ENCODE peak calls at places on chromosomes 1 and 21, in five cellular contexts. One of them, this sample, is unnamed.

GRCh38 chr1:244444854-244445253 is 6.9 kb downstream of the ADSS2 start:
- DNase-seq in kidney epithelial cell: no peak
- DNase-seq in tibial nerve: no peak
- DNase-seq in heart right ventricle: no peak
- DNase-seq in A549: no peak
- DNase-seq in this sample: no peak

GRCh38 chr1:1542766-1543705 is 2.6 kb upstream of the TMEM240 start:
- DNase-seq in heart right ventricle: no peak
- DNase-seq in A549: no peak
- DNase-seq in tibial nerve: no peak
- DNase-seq in kidney epithelial cell: no peak
- DNase-seq in this sample: no peak

GRCh38 chr1:192260076-192260475 is 56.7 kb upstream of the RGS21 start:
- DNase-seq in A549: no peak
- DNase-seq in heart right ventricle: no peak
- DNase-seq in tibial nerve: no peak
- DNase-seq in kidney epithelial cell: no peak
- DNase-seq in this sample: no peak

GRCh38 chr1:76659171-76659940 is 207.9 kb upstream of the ST6GALNAC5 start:
- DNase-seq in heart right ventricle: no peak
- DNase-seq in tibial nerve: no peak
- DNase-seq in A549: no peak
- DNase-seq in kidney epithelial cell: no peak
- DNase-seq in this sample: peak

GRCh38 chr21:44304846-44305245 is 5.0 kb downstream of the PFKL start:
- DNase-seq in A549: peak
- DNase-seq in tibial nerve: no peak
- DNase-seq in kidney epithelial cell: no peak
- DNase-seq in heart right ventricle: no peak
- DNase-seq in this sample: no peak

GRCh38 chr1:201530741-201531521 is 8.0 kb upstream of the NAV1 start:
- DNase-seq in tibial nerve: peak
- DNase-seq in A549: peak
- DNase-seq in kidney epithelial cell: no peak
- DNase-seq in heart right ventricle: peak
- DNase-seq in this sample: no peak

GRCh38 chr1:117046781-117047180 is 13.3 kb upstream of the TTF2 start:
- DNase-seq in heart right ventricle: no peak
- DNase-seq in A549: no peak
- DNase-seq in kidney epithelial cell: no peak
- DNase-seq in tibial nerve: no peak
- DNase-seq in this sample: no peak

GRCh38 chr1:93625582-93626327 is 55.9 kb downstream of the BCAR3 start:
- DNase-seq in heart right ventricle: no peak
- DNase-seq in A549: no peak
- DNase-seq in tibial nerve: no peak
- DNase-seq in kidney epithelial cell: peak
- DNase-seq in this sample: peak

GRCh38 chr1:12618661-12619395 is 818 bp upstream of the DHRS3 start:
- DNase-seq in heart right ventricle: peak
- DNase-seq in A549: peak
- DNase-seq in tibial nerve: peak
- DNase-seq in kidney epithelial cell: peak
- DNase-seq in this sample: peak

DNA sequence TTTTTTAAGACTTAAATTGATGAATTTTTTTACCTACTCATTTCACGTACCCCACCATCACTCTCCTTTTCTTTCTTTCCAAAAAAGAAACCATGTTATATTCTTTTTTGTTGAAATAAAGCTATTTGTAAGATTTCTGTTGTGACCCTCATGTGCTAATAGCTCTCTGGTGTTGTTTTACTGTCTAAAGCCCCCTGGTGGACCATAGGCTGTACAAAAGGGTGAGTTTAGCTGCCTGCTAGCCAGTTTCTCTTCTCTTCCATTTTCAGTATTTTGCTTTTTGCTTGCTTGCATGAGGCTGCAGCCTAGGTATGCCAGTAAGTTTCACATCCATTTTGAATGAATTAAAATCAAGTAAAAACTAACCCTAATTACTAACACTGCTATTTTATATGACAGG is 15.6 kb upstream of the VAMP3 start:
- DNase-seq in kidney epithelial cell: no peak
- DNase-seq in A549: no peak
- DNase-seq in tibial nerve: no peak
- DNase-seq in heart right ventricle: no peak
- DNase-seq in this sample: no peak
- TF ChIP-seq CTCF in kidney epithelial cell: peak
- TF ChIP-seq CTCF in A549: no peak
- TF ChIP-seq CTCF in tibial nerve: no peak
- TF ChIP-seq CTCF in heart right ventricle: no peak
- TF ChIP-seq CTCF in this sample: peak

GRCh38 chr21:45630876-45631275 is 12.6 kb upstream of the PCBP3 start:
- DNase-seq in kidney epithelial cell: no peak
- DNase-seq in heart right ventricle: no peak
- DNase-seq in A549: no peak
- DNase-seq in tibial nerve: no peak
- DNase-seq in this sample: no peak
- H3K4me3 ChIP-seq in kidney epithelial cell: no peak
- H3K4me3 ChIP-seq in heart right ventricle: no peak
- H3K4me3 ChIP-seq in A549: no peak
- H3K4me3 ChIP-seq in tibial nerve: no peak
- H3K4me3 ChIP-seq in this sample: no peak

DNA sequence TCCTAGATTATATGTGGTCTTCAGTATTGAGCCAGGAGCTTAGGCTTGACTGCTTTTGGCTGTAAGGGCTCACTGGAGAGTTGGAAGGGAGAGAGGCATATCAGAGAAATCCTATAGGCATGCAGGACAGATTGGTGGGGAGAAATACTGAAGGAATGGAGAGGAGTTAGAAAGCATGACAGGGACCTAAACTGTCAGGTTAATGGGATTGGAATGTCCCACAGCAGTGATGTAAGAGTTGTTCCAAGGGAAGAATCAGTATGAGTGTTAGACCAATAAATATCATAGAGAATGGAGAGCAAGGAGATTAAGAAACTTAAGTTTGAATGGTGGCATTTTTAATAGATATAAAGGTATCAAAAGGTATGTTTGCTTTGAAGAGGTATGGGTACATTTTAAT is 39.7 kb downstream of the SLC35A3 start:
- DNase-seq in A549: no peak
- DNase-seq in kidney epithelial cell: peak
- DNase-seq in tibial nerve: no peak
- DNase-seq in heart right ventricle: no peak
- DNase-seq in this sample: no peak
- TF ChIP-seq CTCF in A549: no peak
- TF ChIP-seq CTCF in kidney epithelial cell: no peak
- TF ChIP-seq CTCF in tibial nerve: no peak
- TF ChIP-seq CTCF in heart right ventricle: no peak
- TF ChIP-seq CTCF in this sample: no peak

DNA sequence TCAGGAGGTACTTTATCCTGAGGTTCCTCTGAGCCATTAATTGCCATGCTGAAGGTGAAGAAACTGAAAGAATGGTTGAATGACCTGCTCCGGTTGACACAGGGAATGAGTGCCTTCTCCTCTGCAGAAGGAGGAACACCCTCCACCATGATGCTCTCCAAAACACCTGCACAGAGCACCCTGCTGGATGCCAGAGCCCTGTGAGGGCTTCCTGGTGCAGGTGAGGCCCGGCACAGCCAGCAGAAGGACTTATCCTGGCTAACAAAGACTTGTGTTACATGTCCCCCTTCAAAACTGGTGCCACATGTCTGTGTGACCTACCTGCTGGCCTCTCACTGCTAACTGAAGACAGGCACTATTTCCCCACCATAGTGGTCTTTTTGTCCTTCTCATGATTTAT is 14.3 kb upstream of the LBR start:
- DNase-seq in kidney epithelial cell: no peak
- DNase-seq in A549: no peak
- DNase-seq in tibial nerve: no peak
- DNase-seq in heart right ventricle: no peak
- DNase-seq in this sample: no peak
- H3K4me3 ChIP-seq in kidney epithelial cell: no peak
- H3K4me3 ChIP-seq in A549: no peak
- H3K4me3 ChIP-seq in tibial nerve: no peak
- H3K4me3 ChIP-seq in heart right ventricle: no peak
- H3K4me3 ChIP-seq in this sample: no peak

GRCh38 chr1:207863893-207864535 is 46.9 kb downstream of the CD34 start:
- DNase-seq in kidney epithelial cell: no peak
- DNase-seq in heart right ventricle: no peak
- DNase-seq in tibial nerve: no peak
- DNase-seq in A549: no peak
- DNase-seq in this sample: no peak
- TF ChIP-seq CTCF in kidney epithelial cell: no peak
- TF ChIP-seq CTCF in heart right ventricle: peak
- TF ChIP-seq CTCF in tibial nerve: no peak
- TF ChIP-seq CTCF in A549: no peak
- TF ChIP-seq CTCF in this sample: no peak

DNA sequence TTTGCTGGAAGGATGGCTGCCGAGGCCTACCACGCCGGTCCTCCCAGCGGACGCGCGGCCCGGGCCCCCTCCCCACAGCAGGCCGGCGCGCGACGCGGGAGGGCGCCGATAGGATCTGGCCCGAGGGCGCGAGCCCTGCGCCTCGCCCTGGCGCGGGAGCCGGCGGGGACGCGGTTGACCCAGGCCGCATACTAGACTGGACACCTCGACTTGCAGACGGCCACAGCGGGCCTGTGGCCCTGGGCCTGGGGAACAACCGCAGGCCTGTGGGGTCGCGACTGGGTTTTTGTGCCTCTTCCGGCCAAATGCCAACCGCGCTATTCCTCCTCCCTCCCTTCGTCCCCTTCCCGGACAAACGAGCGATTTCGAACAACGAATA is 2.5 kb downstream of the NHLH2 start:
- DNase-seq in heart right ventricle: no peak
- DNase-seq in A549: no peak
- DNase-seq in tibial nerve: no peak
- DNase-seq in kidney epithelial cell: no peak
- DNase-seq in this sample: no peak
- H3K4me3 ChIP-seq in heart right ventricle: peak
- H3K4me3 ChIP-seq in A549: no peak
- H3K4me3 ChIP-seq in tibial nerve: no peak
- H3K4me3 ChIP-seq in kidney epithelial cell: no peak
- H3K4me3 ChIP-seq in this sample: no peak

DNA sequence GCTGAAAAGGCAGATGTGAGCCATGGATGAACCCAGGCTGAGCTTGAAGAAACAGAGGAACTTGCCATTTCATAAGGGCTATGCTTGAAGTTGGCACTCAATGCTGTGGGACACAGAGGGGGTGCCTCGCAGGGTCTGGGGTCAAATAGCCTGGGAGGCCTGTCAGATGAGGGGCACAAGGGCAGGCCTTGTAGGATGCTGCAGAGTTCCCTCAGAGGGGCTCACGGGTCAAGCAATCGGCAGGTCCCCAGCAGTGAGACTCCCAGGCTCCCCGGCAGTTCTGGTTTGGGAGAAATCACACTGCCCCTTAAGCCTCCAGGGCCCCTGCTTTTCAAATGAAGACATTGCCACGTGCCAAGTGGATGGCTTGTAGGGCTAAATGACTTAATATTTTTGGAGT is 116.7 kb upstream of the GRIK3 start:
- DNase-seq in heart right ventricle: no peak
- DNase-seq in tibial nerve: no peak
- DNase-seq in kidney epithelial cell: no peak
- DNase-seq in A549: no peak
- DNase-seq in this sample: no peak
- TF ChIP-seq CTCF in heart right ventricle: no peak
- TF ChIP-seq CTCF in tibial nerve: no peak
- TF ChIP-seq CTCF in kidney epithelial cell: no peak
- TF ChIP-seq CTCF in A549: no peak
- TF ChIP-seq CTCF in this sample: no peak

GRCh38 chr1:178238722-178239510 is 145.0 kb downstream of the RASAL2 start:
- DNase-seq in tibial nerve: no peak
- DNase-seq in kidney epithelial cell: peak
- DNase-seq in heart right ventricle: no peak
- DNase-seq in A549: peak
- DNase-seq in this sample: peak
- H3K4me3 ChIP-seq in tibial nerve: no peak
- H3K4me3 ChIP-seq in kidney epithelial cell: no peak
- H3K4me3 ChIP-seq in heart right ventricle: no peak
- H3K4me3 ChIP-seq in A549: no peak
- H3K4me3 ChIP-seq in this sample: no peak

GRCh38 chr1:186404454-186405051 is 28.9 kb downstream of the ODR4 start:
- DNase-seq in heart right ventricle: no peak
- DNase-seq in tibial nerve: no peak
- DNase-seq in kidney epithelial cell: no peak
- DNase-seq in A549: peak
- DNase-seq in this sample: no peak
- TF ChIP-seq CTCF in heart right ventricle: peak
- TF ChIP-seq CTCF in tibial nerve: peak
- TF ChIP-seq CTCF in kidney epithelial cell: peak
- TF ChIP-seq CTCF in A549: peak
- TF ChIP-seq CTCF in this sample: peak